ENCODE peak calls at places on chromosome 7, in ten cellular contexts. Z is spleen, H is HCT116, Q is GM12892, A is stomach, T is IMR-90, R is adrenal gland, J is A549, X is suprapubic skin, C is uterus. L is an unnamed sample.

GRCh38 chr7:36075561-36075960 is 77.5 kb upstream of the EEPD1 start:
- DNase-seq in Z (no peak), H (no peak), Q (no peak), A (no peak), T (no peak), R (no peak), J (no peak), X (no peak), C (no peak), L (no peak)

GRCh38 chr7:74365320-74366022 is 76.3 kb downstream of the CLIP2 start:
- DNase-seq in Z (no peak), H (peak; percentile 28), Q (no peak), A (no peak), T (peak; percentile 43), R (peak; percentile 71), J (peak; percentile 95), X (no peak), C (peak; percentile 29), L (peak; percentile 75)

GRCh38 chr7:26365077-26365896 is 73.6 kb downstream of the SNX10 start:
- DNase-seq in Z (no peak), H (peak; percentile 51), Q (no peak), A (peak; percentile 41), T (peak; percentile 77), R (peak; percentile 44), J (peak; percentile 19), X (no peak), C (peak; percentile 44), L (no peak)

GRCh38 chr7:78176186-78176585 is 377.6 kb downstream of the PHTF2 start:
- DNase-seq in Z (no peak), H (no peak), Q (no peak), A (no peak), T (peak; percentile 41), R (no peak), J (no peak), X (no peak), C (peak; percentile 24), L (no peak)

GRCh38 chr7:30979027-30979426 is 15.3 kb downstream of the GHRHR start:
- DNase-seq in Z (no peak), H (no peak), Q (no peak), A (peak; percentile 10), T (no peak), R (no peak), J (no peak), X (no peak), C (no peak), L (no peak)

GRCh38 chr7:154372106-154372505 is 319.9 kb downstream of the DPP6 start:
- DNase-seq in Z (no peak), H (no peak), Q (no peak), A (no peak), T (no peak), R (no peak), J (no peak), X (no peak), C (no peak), L (no peak)

GRCh38 chr7:47330026-47330425 is 251.9 kb downstream of the TNS3 start:
- DNase-seq in Z (no peak), H (no peak), Q (no peak), A (no peak), T (no peak), R (no peak), J (no peak), X (no peak), C (no peak), L (no peak)

GRCh38 chr7:150450491-150450992 is at the start of gene GIMAP8:
- DNase-seq in Z (peak; percentile 92), H (no peak), Q (no peak), A (peak; percentile 42), T (no peak), R (peak; percentile 72), J (no peak), X (no peak), C (no peak), L (no peak)

GRCh38 chr7:134632937-134633540 is 13.6 kb upstream of the BPGM start:
- DNase-seq in Z (no peak), H (peak; percentile 51), Q (no peak), A (no peak), T (peak; percentile 69), R (no peak), J (peak; percentile 67), X (no peak), C (no peak), L (no peak)

GRCh38 chr7:82633592-82633991 is 190.0 kb upstream of the CACNA2D1 start:
- DNase-seq in Z (no peak), H (no peak), Q (no peak), A (no peak), T (no peak), R (no peak), J (no peak), X (no peak), C (no peak), L (no peak)

GRCh38 chr7:55903985-55904759 is 16.9 kb downstream of the ZNF713 start:
- DNase-seq in Z (no peak), H (no peak), Q (no peak), A (no peak), T (no peak), R (no peak), J (no peak), X (no peak), C (no peak), L (no peak)

DNA sequence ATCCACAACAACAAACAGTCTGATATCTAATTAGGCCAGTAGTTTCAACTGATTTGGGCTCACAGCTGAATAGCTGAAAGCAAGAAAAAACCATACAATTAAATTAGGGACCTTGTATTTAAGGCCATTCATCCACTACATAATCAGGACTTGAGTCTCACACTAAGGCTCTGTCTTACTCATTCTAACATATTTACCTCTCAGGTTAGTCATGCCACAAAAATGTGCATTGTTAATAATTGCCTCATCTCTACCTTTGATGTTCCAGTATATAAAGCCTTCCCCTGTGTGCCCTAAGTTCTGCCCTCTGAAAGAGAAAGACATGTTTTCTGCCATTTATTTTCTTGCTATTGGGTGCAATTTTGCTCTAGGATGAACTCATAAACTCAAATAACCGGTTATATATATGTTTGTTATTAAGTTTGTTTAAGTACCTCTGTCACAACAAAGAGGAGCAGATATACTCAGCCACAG is 5.3 kb upstream of the C1GALT1 start:
- DNase-seq in Z (no peak), H (peak; percentile 94), Q (no peak), A (no peak), T (peak; percentile 85), R (no peak), J (peak; percentile 51), X (no peak), C (no peak), L (peak; percentile 50)
- TF ChIP-seq POLR2A in Z (no peak), H (no peak), Q (no peak), A (no peak), T (no peak), R (no peak), J (no peak), X (no peak), C (no peak), L (no peak)

DNA sequence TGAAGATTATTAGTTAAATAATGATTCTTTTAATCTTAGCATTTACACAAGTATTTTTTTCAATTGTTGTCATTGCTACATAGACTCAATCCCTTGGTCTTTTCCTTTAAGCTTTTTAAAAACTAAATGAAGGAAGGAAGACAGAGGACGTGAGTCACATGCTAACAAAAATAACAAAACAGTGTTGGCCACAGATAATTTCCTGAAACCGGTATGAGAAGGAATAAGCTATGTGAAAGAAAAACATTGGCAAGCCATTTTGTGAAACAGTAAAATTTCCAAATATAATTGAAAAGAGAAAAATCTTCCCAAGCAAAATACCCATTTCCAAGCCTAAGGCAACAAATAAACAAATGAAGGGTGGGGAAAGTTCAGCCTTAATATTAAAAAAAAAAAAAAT is 223.0 kb downstream of the AHR start:
- DNase-seq in Z (no peak), H (no peak), Q (no peak), A (no peak), T (peak; percentile 84), R (no peak), J (no peak), X (no peak), C (no peak), L (peak; percentile 11)
- TF ChIP-seq POLR2A in Z (no peak), H (no peak), Q (no peak), A (no peak), T (no peak), R (no peak), J (no peak), X (no peak), C (no peak), L (no peak)

DNA sequence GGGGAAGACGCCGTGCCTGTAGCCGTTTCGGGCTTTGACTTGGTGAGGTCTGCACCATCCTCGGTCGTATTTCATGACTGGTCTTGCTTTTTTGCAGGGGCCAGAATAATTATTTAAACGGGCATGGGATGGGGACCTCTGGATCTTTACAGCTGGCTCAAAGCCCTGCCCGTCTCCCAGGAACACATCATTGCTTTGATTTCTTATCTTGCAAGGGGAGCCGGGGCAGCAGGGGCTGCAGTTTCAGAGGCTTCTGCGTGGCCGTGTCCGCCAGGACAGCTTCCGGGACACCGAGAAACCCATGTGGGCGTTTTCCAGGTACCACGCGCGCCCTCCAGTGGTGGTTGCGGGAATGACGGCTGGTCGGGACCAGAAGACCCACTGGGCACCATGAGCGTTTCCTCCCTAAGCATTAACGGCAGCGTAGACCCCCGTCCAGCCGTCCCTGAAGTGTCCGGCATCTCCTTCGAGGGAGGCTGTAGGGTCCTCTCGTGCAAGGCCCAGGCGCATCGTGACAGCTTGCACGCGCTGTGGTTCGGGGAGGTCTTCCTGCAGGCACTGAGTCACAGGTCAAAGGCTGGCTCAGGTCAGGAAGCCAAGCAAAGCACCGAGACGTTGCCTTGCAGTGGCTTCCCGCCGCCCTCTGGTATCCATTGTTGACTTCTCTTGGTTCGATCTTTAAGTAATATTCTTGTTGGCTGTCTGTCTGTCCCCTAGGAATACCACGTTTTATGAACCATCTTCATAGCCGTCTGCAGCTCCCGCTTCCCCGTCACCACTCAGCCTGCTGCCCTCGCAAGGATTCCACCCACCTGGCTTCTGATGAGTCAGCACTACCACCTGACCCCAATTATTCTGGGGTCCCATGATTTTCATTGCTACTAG is 16.2 kb upstream of the ZFAND2A start:
- DNase-seq in Z (peak; percentile 93), H (peak; percentile 56), Q (peak; percentile 79), A (peak; percentile 89), T (peak; percentile 52), R (peak; percentile 83), J (peak; percentile 79), X (peak; percentile 89), C (peak; percentile 71), L (peak; percentile 94)
- TF ChIP-seq POLR2A in Z (no peak), H (no peak), Q (no peak), A (no peak), T (no peak), R (no peak), J (peak; percentile 23), X (no peak), C (no peak), L (peak; percentile 24)

DNA sequence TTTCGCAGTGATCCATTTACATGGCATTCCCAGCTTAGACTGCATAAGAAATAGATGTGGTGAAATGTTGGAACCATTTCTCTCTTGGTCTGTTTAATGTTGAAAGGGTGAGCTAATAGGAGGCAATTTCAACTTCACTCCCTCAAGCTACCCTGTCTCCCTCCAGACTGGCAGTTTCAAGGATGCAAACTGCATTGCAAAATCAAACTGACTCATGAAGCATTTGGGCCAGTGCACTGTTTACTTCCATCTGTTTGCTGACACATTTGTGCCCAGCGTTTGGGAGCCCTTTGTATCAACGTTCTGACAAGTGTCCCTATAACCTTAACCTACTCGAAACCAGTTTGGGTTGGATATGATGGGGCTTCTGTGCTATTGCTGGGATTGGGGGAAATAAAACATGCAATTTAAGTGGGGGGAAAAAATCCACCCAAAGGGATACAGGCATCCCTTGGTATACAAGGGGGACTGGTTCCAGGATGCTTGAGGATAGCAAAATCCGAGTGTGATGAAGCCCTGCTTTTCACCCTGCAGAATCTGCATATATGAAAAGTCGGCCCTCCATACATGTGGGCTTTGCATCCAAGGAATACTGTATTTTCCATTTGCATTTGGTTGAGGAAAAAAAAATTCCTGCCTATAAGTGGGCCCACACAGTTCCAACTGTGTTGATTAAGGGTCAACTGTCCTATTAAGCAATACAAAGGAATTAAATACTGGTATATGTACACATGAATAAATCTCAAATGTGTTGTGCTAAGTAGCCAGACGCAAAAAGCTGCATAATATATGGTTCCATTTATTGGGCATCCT is 15.6 kb downstream of the RHEB start:
- DNase-seq in Z (no peak), H (no peak), Q (no peak), A (no peak), T (peak; percentile 91), R (peak; percentile 78), J (no peak), X (no peak), C (peak; percentile 27), L (no peak)
- TF ChIP-seq POLR2A in Z (no peak), H (no peak), Q (no peak), A (no peak), T (no peak), R (peak; percentile 55), J (no peak), X (no peak), C (no peak), L (no peak)